ENCODE peak calls at places on chromosomes 13 and 19, in eight cellular contexts. A, O, P, D, V, J, M and S are unnamed samples.

GRCh38 chr13:52160053-52160452 is 656 bp upstream of the NEK3 start:
- DNase-seq in A (no peak), O (no peak), P (no peak), D (no peak), V (no peak), J (no peak), M (no peak), S (no peak)

GRCh38 chr19:28633223-28634030 is 579.5 kb downstream of the UQCRFS1 start:
- DNase-seq in A (peak), O (peak), P (peak), D (no peak), V (no peak), J (peak), M (peak), S (no peak)

GRCh38 chr13:75959861-75960481 is 323.8 kb downstream of the LMO7 start:
- DNase-seq in A (no peak), O (peak), P (no peak), D (no peak), V (no peak), J (no peak), M (no peak), S (no peak)

GRCh38 chr13:33479066-33479465 is 193.5 kb upstream of the STARD13 start:
- DNase-seq in A (no peak), O (no peak), P (no peak), D (no peak), V (no peak), J (no peak), M (no peak), S (no peak)

GRCh38 chr19:35932291-35932936 is 3.8 kb upstream of the LRFN3 start:
- DNase-seq in A (no peak), O (no peak), P (no peak), D (no peak), V (no peak), J (no peak), M (no peak), S (no peak)

GRCh38 chr13:35927554-35927953 is 203.6 kb downstream of the DCLK1 start:
- DNase-seq in A (no peak), O (peak), P (peak), D (peak), V (no peak), J (no peak), M (no peak), S (no peak)

GRCh38 chr13:30832377-30832776 is 73.7 kb upstream of the MEDAG start:
- DNase-seq in A (no peak), O (no peak), P (no peak), D (no peak), V (no peak), J (no peak), M (no peak), S (no peak)

GRCh38 chr19:38245826-38246498 is 10.2 kb downstream of the PPP1R14A start:
- DNase-seq in A (no peak), O (no peak), P (no peak), D (no peak), V (no peak), J (no peak), M (no peak), S (no peak)

GRCh38 chr13:41502021-41502420 is 44.7 kb downstream of the RGCC start:
- DNase-seq in A (no peak), O (no peak), P (no peak), D (no peak), V (no peak), J (no peak), M (no peak), S (no peak)

GRCh38 chr13:99496322-99497142 is 4.7 kb upstream of the TM9SF2 start:
- DNase-seq in A (peak), O (no peak), P (peak), D (no peak), V (peak), J (peak), M (no peak), S (no peak)

GRCh38 chr13:41383400-41383799 is 72.3 kb downstream of the NAA16 start:
- DNase-seq in A (no peak), O (no peak), P (no peak), D (no peak), V (no peak), J (no peak), M (no peak), S (no peak)

GRCh38 chr19:1214862-1215731 is 9.5 kb downstream of the STK11 start:
- DNase-seq in A (no peak), O (peak), P (no peak), D (no peak), V (no peak), J (no peak), M (no peak), S (no peak)

GRCh38 chr19:2540646-2541454 is 64.9 kb downstream of the GADD45B start:
- DNase-seq in A (no peak), O (peak), P (peak), D (peak), V (no peak), J (no peak), M (no peak), S (no peak)

GRCh38 chr13:43786472-43786765 is 353 bp downstream of the ENOX1 start:
- DNase-seq in A (no peak), O (no peak), P (no peak), D (no peak), V (no peak), J (no peak), M (no peak), S (no peak)

GRCh38 chr19:33507021-33507956 is 14.3 kb downstream of the PEPD start:
- DNase-seq in A (no peak), O (no peak), P (no peak), D (no peak), V (no peak), J (no peak), M (no peak), S (no peak)

GRCh38 chr19:7337380-7338194 is 11.2 kb upstream of the ARHGEF18 start:
- DNase-seq in A (no peak), O (no peak), P (no peak), D (no peak), V (no peak), J (no peak), M (no peak), S (no peak)

GRCh38 chr19:18589380-18590272 is 1.0 kb downstream of the REX1BD start:
- DNase-seq in A (peak), O (peak), P (peak), D (peak), V (peak), J (peak), M (peak), S (no peak)

GRCh38 chr13:97367016-97367415 is 67.0 kb upstream of the RAP2A start:
- DNase-seq in A (no peak), O (peak), P (no peak), D (no peak), V (no peak), J (no peak), M (no peak), S (no peak)

GRCh38 chr19:52138614-52139290 is 986 bp downstream of the ZNF616 start:
- DNase-seq in A (peak), O (peak), P (peak), D (no peak), V (no peak), J (no peak), M (peak), S (peak)